ENCODE peak calls at places on chromosomes 13 and 19, in five cellular contexts. D, Y, N, C and B are unnamed samples.

GRCh38 chr19:18203408-18203862 is 407 bp downstream of the RAB3A start:
- DNase-seq in C (no peak), Y (no peak), D (no peak), N (peak), B (peak)

GRCh38 chr19:17743874-17744273 is 7.4 kb upstream of the FCHO1 start:
- DNase-seq in C (no peak), Y (no peak), N (no peak), D (no peak), B (no peak)

GRCh38 chr19:1512671-1513491 is at the start of gene ADAMTSL5:
- DNase-seq in N (peak), C (peak), Y (peak), D (no peak), B (no peak)

GRCh38 chr13:67281476-67281875 is 51.3 kb upstream of the PCDH9 start:
- DNase-seq in N (no peak), C (no peak), Y (no peak), D (no peak), B (no peak)

GRCh38 chr13:62879071-62879470 is 1463.4 kb upstream of the PCDH20 start:
- DNase-seq in D (no peak), Y (peak), C (no peak), N (no peak), B (no peak)

GRCh38 chr19:33812388-33813330 is 16.0 kb downstream of the KCTD15 start:
- DNase-seq in D (no peak), N (no peak), C (no peak), Y (no peak), B (no peak)

GRCh38 chr13:104869501-104869900 is 1666.0 kb downstream of the EFNB2 start:
- DNase-seq in D (no peak), Y (no peak), C (no peak), N (no peak), B (no peak)

GRCh38 chr19:11410682-11411081 is 8.4 kb downstream of the RGL3 start:
- DNase-seq in C (no peak), N (no peak), D (no peak), Y (peak), B (no peak)

GRCh38 chr19:13093407-13094284 is 9.0 kb downstream of the LYL1 start:
- DNase-seq in C (no peak), Y (peak), N (peak), D (peak), B (peak)

GRCh38 chr19:47745010-47745901 is at the start of gene NOP53:
- DNase-seq in N (peak), Y (peak), C (peak), D (peak), B (peak)

GRCh38 chr19:40191836-40192646 is 815 bp downstream of the MAP3K10 start:
- DNase-seq in Y (peak), D (peak), C (no peak), N (peak), B (peak)

GRCh38 chr19:7869910-7870511 is 4.2 kb downstream of the PRR36 start:
- DNase-seq in D (no peak), N (peak), C (no peak), Y (no peak), B (no peak)

GRCh38 chr19:41399091-41399490 is 1.5 kb downstream of the BCKDHA start:
- DNase-seq in Y (no peak), D (no peak), C (no peak), N (no peak), B (no peak)

GRCh38 chr19:49347835-49348234 is 12.6 kb downstream of the CD37 start:
- DNase-seq in C (no peak), D (no peak), N (no peak), Y (peak), B (no peak)

GRCh38 chr13:21625366-21625765 is 21.4 kb upstream of the MICU2 start:
- DNase-seq in C (no peak), D (no peak), N (peak), Y (no peak), B (no peak)

GRCh38 chr19:46299004-46299509 is 2.2 kb downstream of the HIF3A start:
- DNase-seq in N (peak), C (no peak), D (peak), Y (peak), B (no peak)